ENCODE peak calls at places on chromosomes 11 and 22, in nine cellular contexts. One of them, this sample, is unnamed.

GRCh38 chr11:69398529-69399492 is 82.7 kb upstream of the LINC01488 start:
- DNase-seq in GM23338: peak
- DNase-seq in suprapubic skin: no peak
- DNase-seq in endothelial cell of umbilical vein: no peak
- DNase-seq in prostate gland: no peak
- DNase-seq in GM12878: no peak
- DNase-seq in K562: no peak
- DNase-seq in breast epithelium: no peak
- DNase-seq in transverse colon: no peak
- DNase-seq in this sample: peak

GRCh38 chr11:14623036-14623435 is 20.6 kb upstream of the PDE3B start:
- DNase-seq in GM23338: peak
- DNase-seq in suprapubic skin: no peak
- DNase-seq in endothelial cell of umbilical vein: no peak
- DNase-seq in prostate gland: no peak
- DNase-seq in GM12878: no peak
- DNase-seq in K562: no peak
- DNase-seq in breast epithelium: no peak
- DNase-seq in transverse colon: no peak
- DNase-seq in this sample: no peak

GRCh38 chr11:62921573-62922188 is 518 bp upstream of the CHRM1 start:
- DNase-seq in GM23338: no peak
- DNase-seq in suprapubic skin: no peak
- DNase-seq in endothelial cell of umbilical vein: no peak
- DNase-seq in prostate gland: peak
- DNase-seq in GM12878: no peak
- DNase-seq in K562: peak
- DNase-seq in breast epithelium: no peak
- DNase-seq in transverse colon: peak
- DNase-seq in this sample: no peak

GRCh38 chr11:3094223-3094824 is 37.1 kb upstream of the CARS1 start:
- DNase-seq in GM23338: no peak
- DNase-seq in suprapubic skin: peak
- DNase-seq in endothelial cell of umbilical vein: no peak
- DNase-seq in prostate gland: no peak
- DNase-seq in GM12878: no peak
- DNase-seq in K562: no peak
- DNase-seq in breast epithelium: no peak
- DNase-seq in transverse colon: no peak
- DNase-seq in this sample: peak

GRCh38 chr11:78195917-78196545 is 7.3 kb downstream of the USP35 start:
- DNase-seq in GM23338: no peak
- DNase-seq in suprapubic skin: no peak
- DNase-seq in endothelial cell of umbilical vein: no peak
- DNase-seq in prostate gland: no peak
- DNase-seq in GM12878: no peak
- DNase-seq in K562: no peak
- DNase-seq in breast epithelium: no peak
- DNase-seq in transverse colon: no peak
- DNase-seq in this sample: no peak

GRCh38 chr11:133064152-133064877 is 468.0 kb downstream of the OPCML start:
- DNase-seq in GM23338: peak
- DNase-seq in suprapubic skin: peak
- DNase-seq in endothelial cell of umbilical vein: peak
- DNase-seq in prostate gland: no peak
- DNase-seq in GM12878: no peak
- DNase-seq in K562: peak
- DNase-seq in breast epithelium: peak
- DNase-seq in transverse colon: peak
- DNase-seq in this sample: peak

GRCh38 chr11:116276051-116277044 is 496.4 kb downstream of the BUD13 start:
- DNase-seq in GM23338: peak
- DNase-seq in suprapubic skin: peak
- DNase-seq in endothelial cell of umbilical vein: peak
- DNase-seq in prostate gland: peak
- DNase-seq in GM12878: no peak
- DNase-seq in K562: peak
- DNase-seq in breast epithelium: peak
- DNase-seq in transverse colon: peak
- DNase-seq in this sample: peak

GRCh38 chr22:50270302-50271010 is at the start of gene MAPK11:
- DNase-seq in GM23338: peak
- DNase-seq in suprapubic skin: peak
- DNase-seq in endothelial cell of umbilical vein: peak
- DNase-seq in prostate gland: peak
- DNase-seq in GM12878: no peak
- DNase-seq in K562: peak
- DNase-seq in breast epithelium: no peak
- DNase-seq in transverse colon: peak
- DNase-seq in this sample: no peak

GRCh38 chr11:2270322-2271076 is at the start of gene ASCL2:
- DNase-seq in GM23338: peak
- DNase-seq in suprapubic skin: peak
- DNase-seq in endothelial cell of umbilical vein: no peak
- DNase-seq in prostate gland: no peak
- DNase-seq in GM12878: no peak
- DNase-seq in K562: peak
- DNase-seq in breast epithelium: peak
- DNase-seq in transverse colon: no peak
- DNase-seq in this sample: no peak

GRCh38 chr22:46561435-46561905 is 24.1 kb upstream of the CELSR1 start:
- DNase-seq in GM23338: peak
- DNase-seq in suprapubic skin: no peak
- DNase-seq in endothelial cell of umbilical vein: no peak
- DNase-seq in prostate gland: no peak
- DNase-seq in GM12878: peak
- DNase-seq in K562: peak
- DNase-seq in breast epithelium: no peak
- DNase-seq in transverse colon: no peak
- DNase-seq in this sample: no peak

GRCh38 chr11:86116996-86117705 is 48.3 kb upstream of the PICALM start:
- DNase-seq in GM23338: no peak
- DNase-seq in suprapubic skin: no peak
- DNase-seq in endothelial cell of umbilical vein: no peak
- DNase-seq in prostate gland: no peak
- DNase-seq in GM12878: no peak
- DNase-seq in K562: no peak
- DNase-seq in breast epithelium: no peak
- DNase-seq in transverse colon: no peak
- DNase-seq in this sample: no peak

GRCh38 chr11:69148806-69149205 is 6.9 kb upstream of the SMIM38 start:
- DNase-seq in GM23338: no peak
- DNase-seq in suprapubic skin: no peak
- DNase-seq in endothelial cell of umbilical vein: no peak
- DNase-seq in prostate gland: no peak
- DNase-seq in GM12878: no peak
- DNase-seq in K562: no peak
- DNase-seq in breast epithelium: no peak
- DNase-seq in transverse colon: no peak
- DNase-seq in this sample: no peak

GRCh38 chr22:41449321-41449720 is 2.7 kb upstream of the TOB2 start:
- DNase-seq in GM23338: no peak
- DNase-seq in suprapubic skin: no peak
- DNase-seq in endothelial cell of umbilical vein: no peak
- DNase-seq in prostate gland: no peak
- DNase-seq in GM12878: no peak
- DNase-seq in K562: no peak
- DNase-seq in breast epithelium: no peak
- DNase-seq in transverse colon: no peak
- DNase-seq in this sample: no peak

GRCh38 chr11:57649826-57650738 is at the start of gene YPEL4:
- DNase-seq in GM23338: peak
- DNase-seq in suprapubic skin: no peak
- DNase-seq in endothelial cell of umbilical vein: peak
- DNase-seq in prostate gland: no peak
- DNase-seq in GM12878: no peak
- DNase-seq in K562: peak
- DNase-seq in breast epithelium: peak
- DNase-seq in transverse colon: peak
- DNase-seq in this sample: peak

GRCh38 chr11:76266701-76267100 is 60.4 kb upstream of the WNT11 start:
- DNase-seq in GM23338: no peak
- DNase-seq in suprapubic skin: no peak
- DNase-seq in endothelial cell of umbilical vein: no peak
- DNase-seq in prostate gland: no peak
- DNase-seq in GM12878: no peak
- DNase-seq in K562: no peak
- DNase-seq in breast epithelium: no peak
- DNase-seq in transverse colon: no peak
- DNase-seq in this sample: no peak

GRCh38 chr11:12906501-12906900 is 102.6 kb upstream of the RASSF10 start:
- DNase-seq in GM23338: no peak
- DNase-seq in suprapubic skin: no peak
- DNase-seq in endothelial cell of umbilical vein: no peak
- DNase-seq in prostate gland: no peak
- DNase-seq in GM12878: no peak
- DNase-seq in K562: no peak
- DNase-seq in breast epithelium: no peak
- DNase-seq in transverse colon: no peak
- DNase-seq in this sample: no peak

GRCh38 chr11:12914401-12914912 is 94.7 kb upstream of the RASSF10 start:
- DNase-seq in GM23338: peak
- DNase-seq in suprapubic skin: no peak
- DNase-seq in endothelial cell of umbilical vein: no peak
- DNase-seq in prostate gland: peak
- DNase-seq in GM12878: no peak
- DNase-seq in K562: peak
- DNase-seq in breast epithelium: peak
- DNase-seq in transverse colon: peak
- DNase-seq in this sample: peak

GRCh38 chr11:12915093-12915492 is 94.0 kb upstream of the RASSF10 start:
- DNase-seq in GM23338: no peak
- DNase-seq in suprapubic skin: no peak
- DNase-seq in endothelial cell of umbilical vein: no peak
- DNase-seq in prostate gland: no peak
- DNase-seq in GM12878: no peak
- DNase-seq in K562: no peak
- DNase-seq in breast epithelium: no peak
- DNase-seq in transverse colon: no peak
- DNase-seq in this sample: no peak

DNA sequence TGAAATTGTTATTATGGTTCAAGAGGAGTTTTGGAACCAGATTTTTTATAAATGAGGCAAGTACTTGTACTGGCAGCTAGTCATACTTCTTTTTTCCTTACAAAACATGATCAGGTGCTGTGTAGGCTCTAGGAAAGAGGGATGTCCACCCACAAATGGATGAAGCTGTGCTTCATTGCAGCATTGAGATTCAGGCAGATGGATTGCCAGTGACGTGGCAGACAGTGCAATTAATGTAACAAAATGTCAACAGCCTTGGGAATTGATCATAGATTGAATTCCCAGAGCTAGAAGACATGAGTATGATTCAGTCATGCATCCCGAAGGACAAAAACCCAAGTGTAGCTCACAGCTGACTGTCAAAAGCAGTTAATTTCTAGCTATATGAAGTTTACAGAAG is 99.2 kb upstream of the RASSF10 start:
- DNase-seq in GM23338: no peak
- DNase-seq in suprapubic skin: no peak
- DNase-seq in endothelial cell of umbilical vein: no peak
- DNase-seq in prostate gland: no peak
- DNase-seq in GM12878: no peak
- DNase-seq in K562: no peak
- DNase-seq in breast epithelium: no peak
- DNase-seq in transverse colon: no peak
- DNase-seq in this sample: no peak
- H3K4me3 ChIP-seq in GM23338: no peak
- H3K4me3 ChIP-seq in suprapubic skin: no peak
- H3K4me3 ChIP-seq in endothelial cell of umbilical vein: no peak
- H3K4me3 ChIP-seq in prostate gland: no peak
- H3K4me3 ChIP-seq in GM12878: no peak
- H3K4me3 ChIP-seq in K562: no peak
- H3K4me3 ChIP-seq in breast epithelium: no peak
- H3K4me3 ChIP-seq in transverse colon: no peak
- H3K4me3 ChIP-seq in this sample: no peak

DNA sequence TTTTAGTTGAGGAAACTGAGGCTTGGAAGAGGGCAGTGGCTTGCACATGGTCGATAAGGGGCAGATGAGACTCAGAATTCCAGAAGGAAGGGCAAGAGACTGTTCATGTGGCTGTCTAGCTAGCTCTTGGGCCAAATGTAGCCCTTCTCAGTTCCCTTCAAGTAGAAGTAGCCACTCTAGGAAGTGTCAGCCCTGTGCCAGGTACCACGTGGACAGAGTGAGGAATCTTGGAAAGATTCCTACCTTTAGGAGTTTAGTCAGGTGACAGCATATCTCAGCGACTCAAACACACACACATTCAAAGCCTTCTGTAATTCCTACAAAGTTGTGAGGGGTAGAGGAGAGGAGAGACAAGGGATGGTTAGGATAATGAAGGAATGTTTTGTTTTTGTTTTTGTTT is 18.3 kb downstream of the PIK3IP1 start:
- DNase-seq in GM23338: no peak
- DNase-seq in suprapubic skin: no peak
- DNase-seq in endothelial cell of umbilical vein: no peak
- DNase-seq in prostate gland: no peak
- DNase-seq in GM12878: no peak
- DNase-seq in K562: no peak
- DNase-seq in breast epithelium: no peak
- DNase-seq in transverse colon: no peak
- DNase-seq in this sample: peak
- TF ChIP-seq CTCF in GM23338: no peak
- TF ChIP-seq CTCF in suprapubic skin: no peak
- TF ChIP-seq CTCF in endothelial cell of umbilical vein: no peak
- TF ChIP-seq CTCF in prostate gland: no peak
- TF ChIP-seq CTCF in GM12878: no peak
- TF ChIP-seq CTCF in K562: no peak
- TF ChIP-seq CTCF in breast epithelium: no peak
- TF ChIP-seq CTCF in transverse colon: no peak
- TF ChIP-seq CTCF in this sample: no peak

GRCh38 chr22:19524170-19525115 is at the start of gene CLDN5:
- DNase-seq in GM23338: peak
- DNase-seq in suprapubic skin: peak
- DNase-seq in endothelial cell of umbilical vein: peak
- DNase-seq in prostate gland: no peak
- DNase-seq in GM12878: no peak
- DNase-seq in K562: peak
- DNase-seq in breast epithelium: no peak
- DNase-seq in transverse colon: no peak
- DNase-seq in this sample: no peak
- TF ChIP-seq POLR2AphosphoS5 in GM23338: no peak
- TF ChIP-seq POLR2AphosphoS5 in suprapubic skin: no peak
- TF ChIP-seq POLR2AphosphoS5 in endothelial cell of umbilical vein: peak
- TF ChIP-seq POLR2AphosphoS5 in prostate gland: no peak
- TF ChIP-seq POLR2AphosphoS5 in GM12878: no peak
- TF ChIP-seq POLR2AphosphoS5 in K562: no peak
- TF ChIP-seq POLR2AphosphoS5 in breast epithelium: peak
- TF ChIP-seq POLR2AphosphoS5 in transverse colon: no peak
- TF ChIP-seq POLR2AphosphoS5 in this sample: peak

DNA sequence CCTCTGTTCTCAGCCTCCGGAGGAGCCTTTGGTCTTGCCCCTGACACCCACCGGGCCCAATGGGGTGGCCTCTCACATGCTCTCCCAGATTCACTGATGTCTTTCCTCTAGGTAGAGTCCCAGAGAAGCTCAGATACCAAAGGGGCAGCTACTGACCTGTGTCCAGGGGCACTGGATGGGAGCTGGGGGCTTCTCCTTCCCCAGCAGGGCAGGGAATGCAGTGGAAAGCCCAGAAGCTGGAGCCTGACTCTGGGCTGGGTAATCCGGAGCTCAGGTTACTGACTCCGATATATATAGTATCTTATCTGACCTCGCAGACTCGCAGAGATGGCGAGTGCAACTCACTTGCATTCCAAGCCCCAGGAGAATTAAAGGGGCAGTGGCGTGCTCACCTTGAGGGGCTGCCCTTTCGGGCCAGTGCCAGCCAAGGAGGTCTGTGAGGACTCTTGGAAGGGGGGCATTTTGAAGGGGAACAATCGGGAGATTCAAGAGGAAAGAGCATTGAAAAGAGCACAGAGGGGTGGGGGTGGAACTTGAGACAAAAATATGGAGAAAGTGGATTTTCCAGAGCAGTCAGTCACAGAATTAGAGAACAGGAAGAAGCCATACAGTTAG is 2.5 kb downstream of the USP2 start:
- DNase-seq in GM23338: peak
- DNase-seq in suprapubic skin: no peak
- DNase-seq in endothelial cell of umbilical vein: no peak
- DNase-seq in prostate gland: no peak
- DNase-seq in GM12878: no peak
- DNase-seq in K562: peak
- DNase-seq in breast epithelium: no peak
- DNase-seq in transverse colon: no peak
- DNase-seq in this sample: no peak
- H3K4me3 ChIP-seq in GM23338: no peak
- H3K4me3 ChIP-seq in suprapubic skin: no peak
- H3K4me3 ChIP-seq in endothelial cell of umbilical vein: no peak
- H3K4me3 ChIP-seq in prostate gland: no peak
- H3K4me3 ChIP-seq in GM12878: no peak
- H3K4me3 ChIP-seq in K562: peak
- H3K4me3 ChIP-seq in breast epithelium: no peak
- H3K4me3 ChIP-seq in transverse colon: no peak
- H3K4me3 ChIP-seq in this sample: no peak